ENCODE peak calls at places on chromosome 7, in six cellular contexts. One of them, this sample, is unnamed.

GRCh38 chr7:39360038-39360437 is 206.2 kb upstream of the YAE1 start:
- DNase-seq in fibroblast of lung: no peak
- DNase-seq in T follicular helper cell: no peak
- DNase-seq in EH: no peak
- DNase-seq in RWPE1: no peak
- DNase-seq in activated naive CD4-positive, alpha-beta T cell: no peak
- DNase-seq in this sample: no peak

GRCh38 chr7:2716488-2716887 is 28.5 kb downstream of the AMZ1 start:
- DNase-seq in fibroblast of lung: no peak
- DNase-seq in T follicular helper cell: no peak
- DNase-seq in EH: no peak
- DNase-seq in RWPE1: no peak
- DNase-seq in activated naive CD4-positive, alpha-beta T cell: no peak
- DNase-seq in this sample: no peak

GRCh38 chr7:38169862-38170261 is 8.2 kb upstream of the STARD3NL start:
- DNase-seq in fibroblast of lung: peak; percentile 95
- DNase-seq in T follicular helper cell: no peak
- DNase-seq in EH: peak; percentile 85
- DNase-seq in RWPE1: peak; percentile 23
- DNase-seq in activated naive CD4-positive, alpha-beta T cell: no peak
- DNase-seq in this sample: no peak

GRCh38 chr7:6026917-6027316 is 4.3 kb upstream of the ANKRD61 start:
- DNase-seq in fibroblast of lung: no peak
- DNase-seq in T follicular helper cell: no peak
- DNase-seq in EH: no peak
- DNase-seq in RWPE1: no peak
- DNase-seq in activated naive CD4-positive, alpha-beta T cell: no peak
- DNase-seq in this sample: no peak

GRCh38 chr7:132368246-132368900 is 207.9 kb downstream of the PLXNA4 start:
- DNase-seq in fibroblast of lung: no peak
- DNase-seq in T follicular helper cell: no peak
- DNase-seq in EH: no peak
- DNase-seq in RWPE1: no peak
- DNase-seq in activated naive CD4-positive, alpha-beta T cell: no peak
- DNase-seq in this sample: no peak

GRCh38 chr7:94041529-94041928 is 37.4 kb upstream of the BET1 start:
- DNase-seq in fibroblast of lung: peak; percentile 74
- DNase-seq in T follicular helper cell: no peak
- DNase-seq in EH: peak; percentile 56
- DNase-seq in RWPE1: no peak
- DNase-seq in activated naive CD4-positive, alpha-beta T cell: no peak
- DNase-seq in this sample: no peak

GRCh38 chr7:155868955-155869783 is 56.9 kb upstream of the SHH start:
- DNase-seq in fibroblast of lung: no peak
- DNase-seq in T follicular helper cell: no peak
- DNase-seq in EH: no peak
- DNase-seq in RWPE1: no peak
- DNase-seq in activated naive CD4-positive, alpha-beta T cell: no peak
- DNase-seq in this sample: no peak

GRCh38 chr7:1283337-1283736 is 50.7 kb downstream of the UNCX start:
- DNase-seq in fibroblast of lung: no peak
- DNase-seq in T follicular helper cell: no peak
- DNase-seq in EH: no peak
- DNase-seq in RWPE1: no peak
- DNase-seq in activated naive CD4-positive, alpha-beta T cell: no peak
- DNase-seq in this sample: no peak

GRCh38 chr7:17402628-17403278 is 104.3 kb downstream of the AHR start:
- DNase-seq in fibroblast of lung: no peak
- DNase-seq in T follicular helper cell: no peak
- DNase-seq in EH: no peak
- DNase-seq in RWPE1: no peak
- DNase-seq in activated naive CD4-positive, alpha-beta T cell: no peak
- DNase-seq in this sample: no peak

GRCh38 chr7:116715087-116715486 is 43.1 kb downstream of the MET start:
- DNase-seq in fibroblast of lung: peak; percentile 25
- DNase-seq in T follicular helper cell: no peak
- DNase-seq in EH: peak; percentile 47
- DNase-seq in RWPE1: no peak
- DNase-seq in activated naive CD4-positive, alpha-beta T cell: no peak
- DNase-seq in this sample: no peak

GRCh38 chr7:107694395-107694794 is 33.8 kb downstream of the SLC26A4 start:
- DNase-seq in fibroblast of lung: no peak
- DNase-seq in T follicular helper cell: no peak
- DNase-seq in EH: peak; percentile 11
- DNase-seq in RWPE1: no peak
- DNase-seq in activated naive CD4-positive, alpha-beta T cell: no peak
- DNase-seq in this sample: no peak

GRCh38 chr7:153381275-153382119 is 621.9 kb downstream of the ACTR3B start:
- DNase-seq in fibroblast of lung: no peak
- DNase-seq in T follicular helper cell: no peak
- DNase-seq in EH: no peak
- DNase-seq in RWPE1: no peak
- DNase-seq in activated naive CD4-positive, alpha-beta T cell: no peak
- DNase-seq in this sample: no peak

GRCh38 chr7:3154881-3155494 is 111.3 kb upstream of the CARD11 start:
- DNase-seq in fibroblast of lung: peak; percentile 66
- DNase-seq in T follicular helper cell: peak; percentile 27
- DNase-seq in EH: peak; percentile 39
- DNase-seq in RWPE1: peak; percentile 42
- DNase-seq in activated naive CD4-positive, alpha-beta T cell: no peak
- DNase-seq in this sample: peak; percentile 42

GRCh38 chr7:151389768-151390593 is 19.9 kb downstream of the WDR86 start:
- DNase-seq in fibroblast of lung: no peak
- DNase-seq in T follicular helper cell: no peak
- DNase-seq in EH: no peak
- DNase-seq in RWPE1: no peak
- DNase-seq in activated naive CD4-positive, alpha-beta T cell: no peak
- DNase-seq in this sample: no peak

GRCh38 chr7:11758627-11759111 is 73.3 kb downstream of the THSD7A start:
- DNase-seq in fibroblast of lung: peak; percentile 51
- DNase-seq in T follicular helper cell: no peak
- DNase-seq in EH: no peak
- DNase-seq in RWPE1: no peak
- DNase-seq in activated naive CD4-positive, alpha-beta T cell: no peak
- DNase-seq in this sample: no peak

GRCh38 chr7:27925573-27926201 is 185.7 kb downstream of the TAX1BP1 start:
- DNase-seq in fibroblast of lung: no peak
- DNase-seq in T follicular helper cell: no peak
- DNase-seq in EH: no peak
- DNase-seq in RWPE1: no peak
- DNase-seq in activated naive CD4-positive, alpha-beta T cell: no peak
- DNase-seq in this sample: no peak

GRCh38 chr7:82081644-82082224 is 311.9 kb upstream of the HGF start:
- DNase-seq in fibroblast of lung: no peak
- DNase-seq in T follicular helper cell: no peak
- DNase-seq in EH: no peak
- DNase-seq in RWPE1: no peak
- DNase-seq in activated naive CD4-positive, alpha-beta T cell: no peak
- DNase-seq in this sample: no peak

GRCh38 chr7:116674508-116675173 is 2.6 kb downstream of the MET start:
- DNase-seq in fibroblast of lung: no peak
- DNase-seq in T follicular helper cell: no peak
- DNase-seq in EH: peak; percentile 74
- DNase-seq in RWPE1: no peak
- DNase-seq in activated naive CD4-positive, alpha-beta T cell: no peak
- DNase-seq in this sample: no peak

GRCh38 chr7:149071182-149071635 is 19.3 kb downstream of the ZNF786 start:
- DNase-seq in fibroblast of lung: no peak
- DNase-seq in T follicular helper cell: no peak
- DNase-seq in EH: no peak
- DNase-seq in RWPE1: no peak
- DNase-seq in activated naive CD4-positive, alpha-beta T cell: no peak
- DNase-seq in this sample: no peak

GRCh38 chr7:99398891-99399445 is 9.4 kb downstream of the PDAP1 start:
- DNase-seq in fibroblast of lung: no peak
- DNase-seq in T follicular helper cell: no peak
- DNase-seq in EH: no peak
- DNase-seq in RWPE1: no peak
- DNase-seq in activated naive CD4-positive, alpha-beta T cell: no peak
- DNase-seq in this sample: no peak